ENCODE peak calls at places on chromosomes 7 and 10, in nine cellular contexts. One of them, this sample, is unnamed.

GRCh38 chr7:31663072-31663471 is 23.9 kb upstream of the PPP1R17 start:
- DNase-seq in transverse colon: no peak
- DNase-seq in mucosa of descending colon: no peak
- DNase-seq in neural crest cell: no peak
- DNase-seq in GM20000: no peak
- DNase-seq in mesothelial cell of epicardium: no peak
- DNase-seq in HepG2: peak; percentile 1
- DNase-seq in HCT116: no peak
- DNase-seq in activated CD8-positive, alpha-beta T cell treated with anti-CD3 and anti-CD28 coated beads for 36 hours: no peak
- DNase-seq in this sample: no peak

GRCh38 chr10:7563368-7563767 is 103.4 kb downstream of the ITIH5 start:
- DNase-seq in transverse colon: peak; percentile 30
- DNase-seq in mucosa of descending colon: peak; percentile 60
- DNase-seq in neural crest cell: no peak
- DNase-seq in GM20000: no peak
- DNase-seq in mesothelial cell of epicardium: no peak
- DNase-seq in HepG2: no peak
- DNase-seq in HCT116: no peak
- DNase-seq in activated CD8-positive, alpha-beta T cell treated with anti-CD3 and anti-CD28 coated beads for 36 hours: no peak
- DNase-seq in this sample: no peak

GRCh38 chr7:88377421-88377820 is 70.7 kb upstream of the STEAP4 start:
- DNase-seq in transverse colon: no peak
- DNase-seq in mucosa of descending colon: no peak
- DNase-seq in neural crest cell: no peak
- DNase-seq in GM20000: no peak
- DNase-seq in mesothelial cell of epicardium: no peak
- DNase-seq in HepG2: no peak
- DNase-seq in HCT116: peak; percentile 68
- DNase-seq in activated CD8-positive, alpha-beta T cell treated with anti-CD3 and anti-CD28 coated beads for 36 hours: no peak
- DNase-seq in this sample: no peak

GRCh38 chr10:4004990-4005389 is 220.0 kb upstream of the KLF6 start:
- DNase-seq in transverse colon: no peak
- DNase-seq in mucosa of descending colon: no peak
- DNase-seq in neural crest cell: no peak
- DNase-seq in GM20000: no peak
- DNase-seq in mesothelial cell of epicardium: no peak
- DNase-seq in HepG2: no peak
- DNase-seq in HCT116: no peak
- DNase-seq in activated CD8-positive, alpha-beta T cell treated with anti-CD3 and anti-CD28 coated beads for 36 hours: no peak
- DNase-seq in this sample: no peak

GRCh38 chr10:102615361-102615760 is 28.9 kb upstream of the TRIM8 start:
- DNase-seq in transverse colon: no peak
- DNase-seq in mucosa of descending colon: no peak
- DNase-seq in neural crest cell: no peak
- DNase-seq in GM20000: no peak
- DNase-seq in mesothelial cell of epicardium: no peak
- DNase-seq in HepG2: no peak
- DNase-seq in HCT116: no peak
- DNase-seq in activated CD8-positive, alpha-beta T cell treated with anti-CD3 and anti-CD28 coated beads for 36 hours: peak; percentile 56
- DNase-seq in this sample: peak; percentile 41

GRCh38 chr7:113892818-113893217 is 26.0 kb downstream of the PPP1R3A start:
- DNase-seq in transverse colon: no peak
- DNase-seq in mucosa of descending colon: no peak
- DNase-seq in neural crest cell: no peak
- DNase-seq in GM20000: no peak
- DNase-seq in mesothelial cell of epicardium: no peak
- DNase-seq in HepG2: no peak
- DNase-seq in HCT116: no peak
- DNase-seq in activated CD8-positive, alpha-beta T cell treated with anti-CD3 and anti-CD28 coated beads for 36 hours: no peak
- DNase-seq in this sample: no peak

GRCh38 chr10:57657164-57657765 is 610.4 kb downstream of the IPMK start:
- DNase-seq in transverse colon: peak; percentile 31
- DNase-seq in mucosa of descending colon: peak; percentile 59
- DNase-seq in neural crest cell: peak; percentile 48
- DNase-seq in GM20000: peak; percentile 48
- DNase-seq in mesothelial cell of epicardium: peak; percentile 61
- DNase-seq in HepG2: peak; percentile 53
- DNase-seq in HCT116: peak; percentile 13
- DNase-seq in activated CD8-positive, alpha-beta T cell treated with anti-CD3 and anti-CD28 coated beads for 36 hours: peak; percentile 51
- DNase-seq in this sample: no peak

GRCh38 chr7:139471740-139472353 is 11.6 kb downstream of the KLRG2 start:
- DNase-seq in transverse colon: no peak
- DNase-seq in mucosa of descending colon: no peak
- DNase-seq in neural crest cell: no peak
- DNase-seq in GM20000: peak; percentile 5
- DNase-seq in mesothelial cell of epicardium: no peak
- DNase-seq in HepG2: peak; percentile 28
- DNase-seq in HCT116: no peak
- DNase-seq in activated CD8-positive, alpha-beta T cell treated with anti-CD3 and anti-CD28 coated beads for 36 hours: no peak
- DNase-seq in this sample: no peak

GRCh38 chr10:51832652-51833383 is 133.4 kb upstream of the CSTF2T start:
- DNase-seq in transverse colon: no peak
- DNase-seq in mucosa of descending colon: no peak
- DNase-seq in neural crest cell: no peak
- DNase-seq in GM20000: peak; percentile 4
- DNase-seq in mesothelial cell of epicardium: no peak
- DNase-seq in HepG2: peak; percentile 44
- DNase-seq in HCT116: peak; percentile 79
- DNase-seq in activated CD8-positive, alpha-beta T cell treated with anti-CD3 and anti-CD28 coated beads for 36 hours: peak; percentile 20
- DNase-seq in this sample: no peak

GRCh38 chr7:76423666-76424412 is 911 bp upstream of the ZP3 start:
- DNase-seq in transverse colon: no peak
- DNase-seq in mucosa of descending colon: no peak
- DNase-seq in neural crest cell: no peak
- DNase-seq in GM20000: no peak
- DNase-seq in mesothelial cell of epicardium: no peak
- DNase-seq in HepG2: no peak
- DNase-seq in HCT116: no peak
- DNase-seq in activated CD8-positive, alpha-beta T cell treated with anti-CD3 and anti-CD28 coated beads for 36 hours: no peak
- DNase-seq in this sample: no peak

GRCh38 chr10:5737352-5737751 is 52.7 kb downstream of the TASOR2 start:
- DNase-seq in transverse colon: no peak
- DNase-seq in mucosa of descending colon: no peak
- DNase-seq in neural crest cell: no peak
- DNase-seq in GM20000: no peak
- DNase-seq in mesothelial cell of epicardium: no peak
- DNase-seq in HepG2: no peak
- DNase-seq in HCT116: no peak
- DNase-seq in activated CD8-positive, alpha-beta T cell treated with anti-CD3 and anti-CD28 coated beads for 36 hours: no peak
- DNase-seq in this sample: no peak

GRCh38 chr10:132397671-132398565 is 918 bp downstream of the PWWP2B start:
- DNase-seq in transverse colon: peak; percentile 67
- DNase-seq in mucosa of descending colon: peak; percentile 64
- DNase-seq in neural crest cell: no peak
- DNase-seq in GM20000: no peak
- DNase-seq in mesothelial cell of epicardium: no peak
- DNase-seq in HepG2: no peak
- DNase-seq in HCT116: no peak
- DNase-seq in activated CD8-positive, alpha-beta T cell treated with anti-CD3 and anti-CD28 coated beads for 36 hours: peak; percentile 72
- DNase-seq in this sample: no peak

GRCh38 chr10:73590881-73591577 is at the start of gene USP54:
- DNase-seq in transverse colon: no peak
- DNase-seq in mucosa of descending colon: peak; percentile 51
- DNase-seq in neural crest cell: no peak
- DNase-seq in GM20000: peak; percentile 17
- DNase-seq in mesothelial cell of epicardium: no peak
- DNase-seq in HepG2: peak; percentile 59
- DNase-seq in HCT116: peak; percentile 32
- DNase-seq in activated CD8-positive, alpha-beta T cell treated with anti-CD3 and anti-CD28 coated beads for 36 hours: no peak
- DNase-seq in this sample: no peak

GRCh38 chr7:48703446-48703845 is 220.9 kb upstream of the CDC14C start:
- DNase-seq in transverse colon: no peak
- DNase-seq in mucosa of descending colon: no peak
- DNase-seq in neural crest cell: no peak
- DNase-seq in GM20000: no peak
- DNase-seq in mesothelial cell of epicardium: no peak
- DNase-seq in HepG2: no peak
- DNase-seq in HCT116: no peak
- DNase-seq in activated CD8-positive, alpha-beta T cell treated with anti-CD3 and anti-CD28 coated beads for 36 hours: no peak
- DNase-seq in this sample: no peak

GRCh38 chr7:100897111-100897608 is 1.5 kb upstream of the ACHE start:
- DNase-seq in transverse colon: peak; percentile 76
- DNase-seq in mucosa of descending colon: peak; percentile 70
- DNase-seq in neural crest cell: peak; percentile 65
- DNase-seq in GM20000: peak; percentile 75
- DNase-seq in mesothelial cell of epicardium: peak; percentile 81
- DNase-seq in HepG2: no peak
- DNase-seq in HCT116: no peak
- DNase-seq in activated CD8-positive, alpha-beta T cell treated with anti-CD3 and anti-CD28 coated beads for 36 hours: peak; percentile 62
- DNase-seq in this sample: no peak

GRCh38 chr10:35219292-35219691 is 92.6 kb downstream of the CREM start:
- DNase-seq in transverse colon: no peak
- DNase-seq in mucosa of descending colon: no peak
- DNase-seq in neural crest cell: no peak
- DNase-seq in GM20000: no peak
- DNase-seq in mesothelial cell of epicardium: no peak
- DNase-seq in HepG2: no peak
- DNase-seq in HCT116: no peak
- DNase-seq in activated CD8-positive, alpha-beta T cell treated with anti-CD3 and anti-CD28 coated beads for 36 hours: peak; percentile 53
- DNase-seq in this sample: no peak

GRCh38 chr7:111089822-111090426 is 1.0 kb upstream of the LRRN3 start:
- DNase-seq in transverse colon: no peak
- DNase-seq in mucosa of descending colon: no peak
- DNase-seq in neural crest cell: no peak
- DNase-seq in GM20000: peak; percentile 26
- DNase-seq in mesothelial cell of epicardium: no peak
- DNase-seq in HepG2: peak; percentile 40
- DNase-seq in HCT116: peak; percentile 34
- DNase-seq in activated CD8-positive, alpha-beta T cell treated with anti-CD3 and anti-CD28 coated beads for 36 hours: no peak
- DNase-seq in this sample: peak; percentile 16

DNA sequence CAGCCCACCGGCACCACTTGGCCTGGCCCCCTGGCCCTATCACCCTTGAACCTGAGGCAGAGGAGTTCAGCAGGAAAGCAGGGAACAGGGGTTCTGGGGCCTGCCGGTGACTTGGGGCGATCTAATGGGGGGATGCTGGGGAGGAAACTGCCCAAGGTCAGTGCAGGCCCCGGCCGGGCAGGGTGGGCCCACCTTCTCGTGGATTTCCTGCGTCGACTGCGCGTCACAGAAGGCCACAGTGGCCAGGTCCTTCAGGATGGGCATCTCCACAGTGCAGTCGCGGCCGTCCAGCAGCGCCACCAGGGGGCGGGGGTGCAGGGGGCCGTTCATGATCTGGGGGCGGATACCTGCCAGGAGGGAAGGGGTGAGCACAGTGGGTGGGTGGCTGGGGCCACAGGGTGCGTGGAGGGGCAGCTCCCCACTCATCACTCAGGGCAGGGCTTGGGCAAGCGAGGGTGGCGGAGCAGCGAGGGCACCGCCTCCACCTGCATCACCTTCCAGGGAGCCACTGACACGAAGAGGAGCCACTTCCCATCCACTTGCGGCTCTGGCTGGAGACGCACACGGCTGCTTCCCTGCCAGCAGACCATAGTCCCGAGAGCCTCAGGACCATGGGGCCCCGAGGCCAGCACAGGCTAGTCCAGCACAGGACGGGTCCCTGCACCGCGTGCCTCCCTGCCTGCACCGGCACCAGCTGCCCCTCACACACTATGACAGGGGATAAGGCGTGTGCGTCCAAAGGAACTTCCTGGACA is 61.4 kb downstream of the ZRANB1 start:
- DNase-seq in transverse colon: no peak
- DNase-seq in mucosa of descending colon: no peak
- DNase-seq in neural crest cell: no peak
- DNase-seq in GM20000: no peak
- DNase-seq in mesothelial cell of epicardium: no peak
- DNase-seq in HepG2: no peak
- DNase-seq in HCT116: no peak
- DNase-seq in activated CD8-positive, alpha-beta T cell treated with anti-CD3 and anti-CD28 coated beads for 36 hours: no peak
- DNase-seq in this sample: no peak
- TF ChIP-seq CTCF in transverse colon: no peak
- TF ChIP-seq CTCF in mucosa of descending colon: no peak
- TF ChIP-seq CTCF in neural crest cell: peak; percentile 17
- TF ChIP-seq CTCF in GM20000: no peak
- TF ChIP-seq CTCF in mesothelial cell of epicardium: no peak
- TF ChIP-seq CTCF in HepG2: peak; percentile 24
- TF ChIP-seq CTCF in HCT116: peak; percentile 16
- TF ChIP-seq CTCF in activated CD8-positive, alpha-beta T cell treated with anti-CD3 and anti-CD28 coated beads for 36 hours: no peak
- TF ChIP-seq CTCF in this sample: no peak

DNA sequence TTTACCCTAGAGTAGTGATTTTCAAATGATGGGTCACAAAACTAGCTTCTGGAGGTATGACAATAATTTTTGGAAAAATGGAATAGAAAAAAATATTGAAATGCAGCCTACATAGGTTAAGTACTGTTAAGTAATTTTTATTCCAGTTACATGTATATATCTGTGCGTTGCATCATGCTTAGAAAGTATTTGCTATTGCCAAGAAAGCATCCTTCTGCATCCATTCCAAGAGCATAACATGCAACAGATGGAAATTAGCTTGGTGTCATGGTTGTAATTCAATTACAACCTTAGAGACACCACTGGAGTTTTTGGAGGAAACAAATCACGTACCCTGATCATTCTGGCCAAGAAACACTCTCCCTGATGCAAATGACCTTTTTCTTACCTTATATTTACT is 1.7 kb downstream of the AKR1B1 start:
- DNase-seq in transverse colon: no peak
- DNase-seq in mucosa of descending colon: no peak
- DNase-seq in neural crest cell: no peak
- DNase-seq in GM20000: no peak
- DNase-seq in mesothelial cell of epicardium: no peak
- DNase-seq in HepG2: no peak
- DNase-seq in HCT116: no peak
- DNase-seq in activated CD8-positive, alpha-beta T cell treated with anti-CD3 and anti-CD28 coated beads for 36 hours: no peak
- DNase-seq in this sample: no peak
- TF ChIP-seq CTCF in transverse colon: no peak
- TF ChIP-seq CTCF in mucosa of descending colon: no peak
- TF ChIP-seq CTCF in neural crest cell: no peak
- TF ChIP-seq CTCF in GM20000: no peak
- TF ChIP-seq CTCF in mesothelial cell of epicardium: no peak
- TF ChIP-seq CTCF in HepG2: no peak
- TF ChIP-seq CTCF in HCT116: no peak
- TF ChIP-seq CTCF in activated CD8-positive, alpha-beta T cell treated with anti-CD3 and anti-CD28 coated beads for 36 hours: no peak
- TF ChIP-seq CTCF in this sample: no peak

GRCh38 chr7:77995717-77996116 is 197.1 kb downstream of the PHTF2 start:
- DNase-seq in transverse colon: no peak
- DNase-seq in mucosa of descending colon: no peak
- DNase-seq in neural crest cell: no peak
- DNase-seq in GM20000: no peak
- DNase-seq in mesothelial cell of epicardium: no peak
- DNase-seq in HepG2: peak; percentile 13
- DNase-seq in HCT116: no peak
- DNase-seq in activated CD8-positive, alpha-beta T cell treated with anti-CD3 and anti-CD28 coated beads for 36 hours: peak; percentile 6
- DNase-seq in this sample: no peak
- TF ChIP-seq CTCF in transverse colon: no peak
- TF ChIP-seq CTCF in mucosa of descending colon: no peak
- TF ChIP-seq CTCF in neural crest cell: no peak
- TF ChIP-seq CTCF in GM20000: no peak
- TF ChIP-seq CTCF in mesothelial cell of epicardium: no peak
- TF ChIP-seq CTCF in HepG2: no peak
- TF ChIP-seq CTCF in HCT116: peak; percentile 52
- TF ChIP-seq CTCF in activated CD8-positive, alpha-beta T cell treated with anti-CD3 and anti-CD28 coated beads for 36 hours: no peak
- TF ChIP-seq CTCF in this sample: peak; percentile 5

DNA sequence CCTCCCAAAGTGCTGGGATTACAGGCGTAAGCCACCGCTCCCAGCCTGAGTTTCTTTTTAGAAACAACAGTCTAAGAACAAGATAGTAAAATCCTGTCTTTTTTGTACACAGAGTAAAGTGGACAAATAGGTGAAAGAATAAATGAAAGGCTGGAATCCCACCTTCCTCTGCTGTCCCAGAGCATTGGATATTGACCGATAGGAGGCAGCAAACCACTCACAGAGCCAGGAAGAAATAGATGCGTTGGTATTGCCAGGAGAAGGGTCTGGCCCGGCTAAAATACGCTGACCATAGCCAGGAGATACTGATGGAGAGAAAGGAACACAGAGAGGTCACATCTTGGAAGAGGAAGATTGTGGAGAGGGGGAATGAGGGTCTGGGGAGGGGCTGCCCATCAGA is 11.4 kb upstream of the ZNF12 start:
- DNase-seq in transverse colon: no peak
- DNase-seq in mucosa of descending colon: peak; percentile 7
- DNase-seq in neural crest cell: no peak
- DNase-seq in GM20000: no peak
- DNase-seq in mesothelial cell of epicardium: no peak
- DNase-seq in HepG2: no peak
- DNase-seq in HCT116: no peak
- DNase-seq in activated CD8-positive, alpha-beta T cell treated with anti-CD3 and anti-CD28 coated beads for 36 hours: no peak
- DNase-seq in this sample: no peak
- TF ChIP-seq CTCF in transverse colon: no peak
- TF ChIP-seq CTCF in mucosa of descending colon: no peak
- TF ChIP-seq CTCF in neural crest cell: peak; percentile 18
- TF ChIP-seq CTCF in GM20000: no peak
- TF ChIP-seq CTCF in mesothelial cell of epicardium: no peak
- TF ChIP-seq CTCF in HepG2: peak; percentile 30
- TF ChIP-seq CTCF in HCT116: no peak
- TF ChIP-seq CTCF in activated CD8-positive, alpha-beta T cell treated with anti-CD3 and anti-CD28 coated beads for 36 hours: no peak
- TF ChIP-seq CTCF in this sample: peak; percentile 14